ENCODE peak calls at places on chromosomes 12 and 14, in six cellular contexts. One of them, this sample, is unnamed.

GRCh38 chr12:85920324-85920947 is 46.3 kb downstream of the NTS start:
- DNase-seq in BE2C: no peak
- DNase-seq in prostate gland: no peak
- DNase-seq in A549: peak; percentile 37
- DNase-seq in MCF 10A: peak; percentile 39
- DNase-seq in uterus: no peak
- DNase-seq in this sample: no peak

GRCh38 chr12:96219700-96220206 is 25.6 kb downstream of the ELK3 start:
- DNase-seq in BE2C: no peak
- DNase-seq in prostate gland: no peak
- DNase-seq in A549: peak; percentile 98
- DNase-seq in MCF 10A: peak; percentile 99
- DNase-seq in uterus: no peak
- DNase-seq in this sample: no peak

GRCh38 chr14:91401751-91402150 is 15.9 kb downstream of the CCDC88C start:
- DNase-seq in BE2C: no peak
- DNase-seq in prostate gland: no peak
- DNase-seq in A549: no peak
- DNase-seq in MCF 10A: no peak
- DNase-seq in uterus: no peak
- DNase-seq in this sample: no peak

GRCh38 chr12:22792198-22792597 is 167.2 kb downstream of the ETNK1 start:
- DNase-seq in BE2C: no peak
- DNase-seq in prostate gland: no peak
- DNase-seq in A549: no peak
- DNase-seq in MCF 10A: peak; percentile 10
- DNase-seq in uterus: no peak
- DNase-seq in this sample: no peak

GRCh38 chr12:42407306-42407705 is 81.3 kb downstream of the PPHLN1 start:
- DNase-seq in BE2C: no peak
- DNase-seq in prostate gland: no peak
- DNase-seq in A549: peak; percentile 31
- DNase-seq in MCF 10A: no peak
- DNase-seq in uterus: no peak
- DNase-seq in this sample: no peak

GRCh38 chr12:13603951-13604350 is 377.5 kb downstream of the GRIN2B start:
- DNase-seq in BE2C: no peak
- DNase-seq in prostate gland: no peak
- DNase-seq in A549: peak; percentile 7
- DNase-seq in MCF 10A: no peak
- DNase-seq in uterus: no peak
- DNase-seq in this sample: no peak

GRCh38 chr12:24861751-24862575 is 86.9 kb downstream of the BCAT1 start:
- DNase-seq in BE2C: no peak
- DNase-seq in prostate gland: no peak
- DNase-seq in A549: no peak
- DNase-seq in MCF 10A: no peak
- DNase-seq in uterus: no peak
- DNase-seq in this sample: no peak

GRCh38 chr12:2998789-2999264 is 39.6 kb downstream of the TEAD4 start:
- DNase-seq in BE2C: no peak
- DNase-seq in prostate gland: no peak
- DNase-seq in A549: no peak
- DNase-seq in MCF 10A: peak; percentile 25
- DNase-seq in uterus: peak; percentile 93
- DNase-seq in this sample: peak; percentile 71

GRCh38 chr14:69152181-69152943 is 557 bp downstream of the DCAF5 start:
- DNase-seq in BE2C: no peak
- DNase-seq in prostate gland: peak; percentile 46
- DNase-seq in A549: peak; percentile 32
- DNase-seq in MCF 10A: peak; percentile 58
- DNase-seq in uterus: no peak
- DNase-seq in this sample: peak; percentile 52

GRCh38 chr14:45526715-45527549 is 273.9 kb upstream of the MIS18BP1 start:
- DNase-seq in BE2C: peak; percentile 51
- DNase-seq in prostate gland: no peak
- DNase-seq in A549: peak; percentile 57
- DNase-seq in MCF 10A: peak; percentile 76
- DNase-seq in uterus: no peak
- DNase-seq in this sample: peak; percentile 38

GRCh38 chr12:109439181-109439580 is 37.9 kb downstream of the KCTD10 start:
- DNase-seq in BE2C: no peak
- DNase-seq in prostate gland: no peak
- DNase-seq in A549: no peak
- DNase-seq in MCF 10A: no peak
- DNase-seq in uterus: no peak
- DNase-seq in this sample: no peak

GRCh38 chr14:68886109-68886434 is 93.0 kb downstream of the ACTN1 start:
- DNase-seq in BE2C: no peak
- DNase-seq in prostate gland: no peak
- DNase-seq in A549: no peak
- DNase-seq in MCF 10A: no peak
- DNase-seq in uterus: no peak
- DNase-seq in this sample: no peak

GRCh38 chr12:118150625-118151024 is 14.7 kb downstream of the PEBP1 start:
- DNase-seq in BE2C: no peak
- DNase-seq in prostate gland: no peak
- DNase-seq in A549: no peak
- DNase-seq in MCF 10A: no peak
- DNase-seq in uterus: no peak
- DNase-seq in this sample: no peak

GRCh38 chr14:97379091-97379531 is 581.9 kb downstream of the VRK1 start:
- DNase-seq in BE2C: no peak
- DNase-seq in prostate gland: no peak
- DNase-seq in A549: no peak
- DNase-seq in MCF 10A: no peak
- DNase-seq in uterus: no peak
- DNase-seq in this sample: no peak

GRCh38 chr12:84694111-84694510 is 218.5 kb downstream of the SLC6A15 start:
- DNase-seq in BE2C: no peak
- DNase-seq in prostate gland: no peak
- DNase-seq in A549: no peak
- DNase-seq in MCF 10A: no peak
- DNase-seq in uterus: no peak
- DNase-seq in this sample: no peak

GRCh38 chr14:77043177-77043983 is 14.9 kb upstream of the IRF2BPL start:
- DNase-seq in BE2C: no peak
- DNase-seq in prostate gland: no peak
- DNase-seq in A549: peak; percentile 49
- DNase-seq in MCF 10A: peak; percentile 94
- DNase-seq in uterus: peak; percentile 76
- DNase-seq in this sample: no peak

GRCh38 chr12:14605401-14605989 is 37.8 kb upstream of the PLBD1 start:
- DNase-seq in BE2C: no peak
- DNase-seq in prostate gland: no peak
- DNase-seq in A549: peak; percentile 6
- DNase-seq in MCF 10A: peak; percentile 9
- DNase-seq in uterus: no peak
- DNase-seq in this sample: no peak

GRCh38 chr14:58969951-58970751 is 218.3 kb upstream of the DAAM1 start:
- DNase-seq in BE2C: no peak
- DNase-seq in prostate gland: no peak
- DNase-seq in A549: no peak
- DNase-seq in MCF 10A: no peak
- DNase-seq in uterus: no peak
- DNase-seq in this sample: no peak

GRCh38 chr12:125055591-125055990 is 9.6 kb upstream of the AACS start:
- DNase-seq in BE2C: no peak
- DNase-seq in prostate gland: no peak
- DNase-seq in A549: no peak
- DNase-seq in MCF 10A: no peak
- DNase-seq in uterus: no peak
- DNase-seq in this sample: no peak

GRCh38 chr12:49228653-49229052 is 36.2 kb upstream of the TUBA1C start:
- DNase-seq in BE2C: no peak
- DNase-seq in prostate gland: no peak
- DNase-seq in A549: no peak
- DNase-seq in MCF 10A: no peak
- DNase-seq in uterus: no peak
- DNase-seq in this sample: no peak

GRCh38 chr12:77766224-77766623 is 64.5 kb upstream of the NAV3 start:
- DNase-seq in BE2C: no peak
- DNase-seq in prostate gland: no peak
- DNase-seq in A549: no peak
- DNase-seq in MCF 10A: no peak
- DNase-seq in uterus: no peak
- DNase-seq in this sample: no peak

GRCh38 chr12:28893365-28893764 is 255.7 kb upstream of the FAR2 start:
- DNase-seq in BE2C: no peak
- DNase-seq in prostate gland: no peak
- DNase-seq in A549: no peak
- DNase-seq in MCF 10A: no peak
- DNase-seq in uterus: no peak
- DNase-seq in this sample: no peak

GRCh38 chr14:60757617-60758016 is 23.1 kb downstream of the MNAT1 start:
- DNase-seq in BE2C: no peak
- DNase-seq in prostate gland: no peak
- DNase-seq in A549: no peak
- DNase-seq in MCF 10A: peak; percentile 82
- DNase-seq in uterus: no peak
- DNase-seq in this sample: no peak

GRCh38 chr12:76568888-76569551 is 9.4 kb upstream of the OSBPL8 start:
- DNase-seq in BE2C: no peak
- DNase-seq in prostate gland: no peak
- DNase-seq in A549: no peak
- DNase-seq in MCF 10A: no peak
- DNase-seq in uterus: no peak
- DNase-seq in this sample: no peak

GRCh38 chr12:68222336-68222735 is 3.3 kb downstream of the IL26 start:
- DNase-seq in BE2C: peak; percentile 30
- DNase-seq in prostate gland: no peak
- DNase-seq in A549: no peak
- DNase-seq in MCF 10A: peak; percentile 24
- DNase-seq in uterus: no peak
- DNase-seq in this sample: no peak

GRCh38 chr12:77968571-77968970 is 137.9 kb downstream of the NAV3 start:
- DNase-seq in BE2C: no peak
- DNase-seq in prostate gland: no peak
- DNase-seq in A549: no peak
- DNase-seq in MCF 10A: no peak
- DNase-seq in uterus: no peak
- DNase-seq in this sample: no peak

GRCh38 chr12:93759512-93760081 is 82.4 kb downstream of the CRADD start:
- DNase-seq in BE2C: no peak
- DNase-seq in prostate gland: no peak
- DNase-seq in A549: no peak
- DNase-seq in MCF 10A: no peak
- DNase-seq in uterus: no peak
- DNase-seq in this sample: no peak

GRCh38 chr12:25811656-25812126 is 146.8 kb upstream of the RASSF8 start:
- DNase-seq in BE2C: no peak
- DNase-seq in prostate gland: no peak
- DNase-seq in A549: peak; percentile 45
- DNase-seq in MCF 10A: peak; percentile 39
- DNase-seq in uterus: peak; percentile 31
- DNase-seq in this sample: no peak

GRCh38 chr12:114316076-114316475 is 89.9 kb downstream of the TBX5 start:
- DNase-seq in BE2C: no peak
- DNase-seq in prostate gland: no peak
- DNase-seq in A549: peak; percentile 24
- DNase-seq in MCF 10A: peak; percentile 34
- DNase-seq in uterus: no peak
- DNase-seq in this sample: no peak

GRCh38 chr14:75422169-75422568 is 5.7 kb upstream of the JDP2 start:
- DNase-seq in BE2C: no peak
- DNase-seq in prostate gland: no peak
- DNase-seq in A549: peak; percentile 74
- DNase-seq in MCF 10A: peak; percentile 68
- DNase-seq in uterus: no peak
- DNase-seq in this sample: no peak

GRCh38 chr14:37595809-37596595 is 573 bp downstream of the TTC6 start:
- DNase-seq in BE2C: peak; percentile 14
- DNase-seq in prostate gland: peak; percentile 92
- DNase-seq in A549: peak; percentile 89
- DNase-seq in MCF 10A: peak; percentile 85
- DNase-seq in uterus: no peak
- DNase-seq in this sample: peak; percentile 39

GRCh38 chr12:125436686-125437085 is 371.5 kb downstream of the AACS start:
- DNase-seq in BE2C: no peak
- DNase-seq in prostate gland: no peak
- DNase-seq in A549: no peak
- DNase-seq in MCF 10A: no peak
- DNase-seq in uterus: no peak
- DNase-seq in this sample: no peak

GRCh38 chr14:24135584-24135833 is 485 bp upstream of the PSME1 start:
- DNase-seq in BE2C: no peak
- DNase-seq in prostate gland: no peak
- DNase-seq in A549: no peak
- DNase-seq in MCF 10A: no peak
- DNase-seq in uterus: no peak
- DNase-seq in this sample: no peak

GRCh38 chr12:81859521-81859920 is 100.4 kb upstream of the PPFIA2 start:
- DNase-seq in BE2C: no peak
- DNase-seq in prostate gland: no peak
- DNase-seq in A549: no peak
- DNase-seq in MCF 10A: no peak
- DNase-seq in uterus: no peak
- DNase-seq in this sample: no peak

GRCh38 chr12:77064891-77065360 is 443 bp downstream of the E2F7 start:
- DNase-seq in BE2C: no peak
- DNase-seq in prostate gland: no peak
- DNase-seq in A549: no peak
- DNase-seq in MCF 10A: peak; percentile 46
- DNase-seq in uterus: no peak
- DNase-seq in this sample: no peak

GRCh38 chr12:113151655-113152054 is 2.1 kb downstream of the CFAP73 start:
- DNase-seq in BE2C: no peak
- DNase-seq in prostate gland: no peak
- DNase-seq in A549: no peak
- DNase-seq in MCF 10A: no peak
- DNase-seq in uterus: no peak
- DNase-seq in this sample: no peak
- TF ChIP-seq CTCF in BE2C: peak; percentile 3
- TF ChIP-seq CTCF in prostate gland: no peak
- TF ChIP-seq CTCF in A549: no peak
- TF ChIP-seq CTCF in MCF 10A: no peak
- TF ChIP-seq CTCF in uterus: no peak
- TF ChIP-seq CTCF in this sample: no peak

GRCh38 chr12:111692575-111693210 is 6.8 kb downstream of the ACAD10 start:
- DNase-seq in BE2C: peak; percentile 14
- DNase-seq in prostate gland: no peak
- DNase-seq in A549: peak; percentile 42
- DNase-seq in MCF 10A: peak; percentile 12
- DNase-seq in uterus: no peak
- DNase-seq in this sample: peak; percentile 18
- TF ChIP-seq CTCF in BE2C: peak; percentile 33
- TF ChIP-seq CTCF in prostate gland: no peak
- TF ChIP-seq CTCF in A549: peak; percentile 38
- TF ChIP-seq CTCF in MCF 10A: peak; percentile 13
- TF ChIP-seq CTCF in uterus: no peak
- TF ChIP-seq CTCF in this sample: peak; percentile 27

GRCh38 chr12:8455281-8455680 is 481 bp upstream of the CLEC6A start:
- DNase-seq in BE2C: no peak
- DNase-seq in prostate gland: no peak
- DNase-seq in A549: no peak
- DNase-seq in MCF 10A: no peak
- DNase-seq in uterus: no peak
- DNase-seq in this sample: no peak
- TF ChIP-seq CTCF in BE2C: no peak
- TF ChIP-seq CTCF in prostate gland: no peak
- TF ChIP-seq CTCF in A549: no peak
- TF ChIP-seq CTCF in MCF 10A: no peak
- TF ChIP-seq CTCF in uterus: no peak
- TF ChIP-seq CTCF in this sample: no peak

GRCh38 chr12:57498143-57498524 is 10.3 kb downstream of the MARS1 start:
- DNase-seq in BE2C: no peak
- DNase-seq in prostate gland: no peak
- DNase-seq in A549: no peak
- DNase-seq in MCF 10A: no peak
- DNase-seq in uterus: no peak
- DNase-seq in this sample: no peak
- TF ChIP-seq CTCF in BE2C: no peak
- TF ChIP-seq CTCF in prostate gland: no peak
- TF ChIP-seq CTCF in A549: no peak
- TF ChIP-seq CTCF in MCF 10A: no peak
- TF ChIP-seq CTCF in uterus: no peak
- TF ChIP-seq CTCF in this sample: no peak

This sample was measured in glutamatergic neuron.